ENCODE peak calls at places on chromosomes 16 and 17, in seven cellular contexts. One of them, this sample, is unnamed.

GRCh38 chr17:27848941-27849340 is 44.2 kb downstream of the LYRM9 start:
- DNase-seq in NCI-H187 treated with DMSO at 0.1 percent for 48 hours: peak; percentile 16
- DNase-seq in stimulated activated CD4-positive, alpha-beta T cell treated with anti-CD3 and anti-CD28 coated beads, Interleukin-1b, Interleukin-23, amount 100 ng/mL, for 1 hour: no peak
- DNase-seq in heart right ventricle: no peak
- DNase-seq in neural progenitor cell: no peak
- DNase-seq in D341Med: no peak
- DNase-seq in astrocyte of the spinal cord: no peak
- DNase-seq in this sample: peak; percentile 82

GRCh38 chr17:82518826-82519810 is at the start of gene FOXK2:
- DNase-seq in astrocyte of the spinal cord: peak; percentile 95
- DNase-seq in stimulated activated CD4-positive, alpha-beta T cell treated with anti-CD3 and anti-CD28 coated beads, Interleukin-1b, Interleukin-23, amount 100 ng/mL, for 1 hour: peak; percentile 89
- DNase-seq in heart right ventricle: peak; percentile 91
- DNase-seq in NCI-H187 treated with DMSO at 0.1 percent for 48 hours: no peak
- DNase-seq in D341Med: peak; percentile 100
- DNase-seq in neural progenitor cell: peak; percentile 97
- DNase-seq in this sample: peak; percentile 96

GRCh38 chr16:51133130-51133529 is 17.9 kb downstream of the SALL1 start:
- DNase-seq in NCI-H187 treated with DMSO at 0.1 percent for 48 hours: no peak
- DNase-seq in astrocyte of the spinal cord: no peak
- DNase-seq in heart right ventricle: no peak
- DNase-seq in D341Med: no peak
- DNase-seq in stimulated activated CD4-positive, alpha-beta T cell treated with anti-CD3 and anti-CD28 coated beads, Interleukin-1b, Interleukin-23, amount 100 ng/mL, for 1 hour: no peak
- DNase-seq in neural progenitor cell: no peak
- DNase-seq in this sample: peak; percentile 50

GRCh38 chr16:84307209-84307954 is 12.7 kb downstream of the WFDC1 start:
- DNase-seq in neural progenitor cell: no peak
- DNase-seq in astrocyte of the spinal cord: no peak
- DNase-seq in D341Med: peak; percentile 58
- DNase-seq in heart right ventricle: no peak
- DNase-seq in stimulated activated CD4-positive, alpha-beta T cell treated with anti-CD3 and anti-CD28 coated beads, Interleukin-1b, Interleukin-23, amount 100 ng/mL, for 1 hour: no peak
- DNase-seq in NCI-H187 treated with DMSO at 0.1 percent for 48 hours: no peak
- DNase-seq in this sample: peak; percentile 95

GRCh38 chr17:61713035-61713434 is 122.0 kb upstream of the NACA2 start:
- DNase-seq in D341Med: no peak
- DNase-seq in heart right ventricle: no peak
- DNase-seq in astrocyte of the spinal cord: no peak
- DNase-seq in NCI-H187 treated with DMSO at 0.1 percent for 48 hours: no peak
- DNase-seq in stimulated activated CD4-positive, alpha-beta T cell treated with anti-CD3 and anti-CD28 coated beads, Interleukin-1b, Interleukin-23, amount 100 ng/mL, for 1 hour: no peak
- DNase-seq in neural progenitor cell: no peak
- DNase-seq in this sample: no peak

GRCh38 chr16:57842606-57843005 is 40.3 kb upstream of the KIFC3 start:
- DNase-seq in neural progenitor cell: no peak
- DNase-seq in astrocyte of the spinal cord: no peak
- DNase-seq in D341Med: no peak
- DNase-seq in heart right ventricle: no peak
- DNase-seq in stimulated activated CD4-positive, alpha-beta T cell treated with anti-CD3 and anti-CD28 coated beads, Interleukin-1b, Interleukin-23, amount 100 ng/mL, for 1 hour: no peak
- DNase-seq in NCI-H187 treated with DMSO at 0.1 percent for 48 hours: no peak
- DNase-seq in this sample: no peak

GRCh38 chr17:27529230-27529796 is 73.1 kb downstream of the KSR1 start:
- DNase-seq in astrocyte of the spinal cord: peak; percentile 62
- DNase-seq in neural progenitor cell: no peak
- DNase-seq in stimulated activated CD4-positive, alpha-beta T cell treated with anti-CD3 and anti-CD28 coated beads, Interleukin-1b, Interleukin-23, amount 100 ng/mL, for 1 hour: no peak
- DNase-seq in D341Med: peak; percentile 84
- DNase-seq in heart right ventricle: no peak
- DNase-seq in NCI-H187 treated with DMSO at 0.1 percent for 48 hours: no peak
- DNase-seq in this sample: peak; percentile 29

GRCh38 chr17:60167095-60167741 is 17.4 kb downstream of the CA4 start:
- DNase-seq in stimulated activated CD4-positive, alpha-beta T cell treated with anti-CD3 and anti-CD28 coated beads, Interleukin-1b, Interleukin-23, amount 100 ng/mL, for 1 hour: no peak
- DNase-seq in astrocyte of the spinal cord: no peak
- DNase-seq in NCI-H187 treated with DMSO at 0.1 percent for 48 hours: no peak
- DNase-seq in D341Med: no peak
- DNase-seq in neural progenitor cell: no peak
- DNase-seq in heart right ventricle: no peak
- DNase-seq in this sample: no peak

GRCh38 chr17:61421460-61421859 is 21.8 kb downstream of the TBX2 start:
- DNase-seq in stimulated activated CD4-positive, alpha-beta T cell treated with anti-CD3 and anti-CD28 coated beads, Interleukin-1b, Interleukin-23, amount 100 ng/mL, for 1 hour: no peak
- DNase-seq in neural progenitor cell: no peak
- DNase-seq in heart right ventricle: no peak
- DNase-seq in D341Med: no peak
- DNase-seq in astrocyte of the spinal cord: no peak
- DNase-seq in NCI-H187 treated with DMSO at 0.1 percent for 48 hours: no peak
- DNase-seq in this sample: no peak

GRCh38 chr16:87129771-87130170 is 187.4 kb downstream of the C16orf95 start:
- DNase-seq in astrocyte of the spinal cord: peak; percentile 77
- DNase-seq in stimulated activated CD4-positive, alpha-beta T cell treated with anti-CD3 and anti-CD28 coated beads, Interleukin-1b, Interleukin-23, amount 100 ng/mL, for 1 hour: no peak
- DNase-seq in heart right ventricle: no peak
- DNase-seq in neural progenitor cell: no peak
- DNase-seq in D341Med: no peak
- DNase-seq in NCI-H187 treated with DMSO at 0.1 percent for 48 hours: no peak
- DNase-seq in this sample: no peak

GRCh38 chr17:77793146-77793887 is 165.2 kb upstream of the TNRC6C start:
- DNase-seq in heart right ventricle: no peak
- DNase-seq in stimulated activated CD4-positive, alpha-beta T cell treated with anti-CD3 and anti-CD28 coated beads, Interleukin-1b, Interleukin-23, amount 100 ng/mL, for 1 hour: no peak
- DNase-seq in neural progenitor cell: peak; percentile 41
- DNase-seq in astrocyte of the spinal cord: no peak
- DNase-seq in NCI-H187 treated with DMSO at 0.1 percent for 48 hours: no peak
- DNase-seq in D341Med: no peak
- DNase-seq in this sample: no peak

GRCh38 chr16:5412721-5413120 is 315.1 kb upstream of the EEF2KMT start:
- DNase-seq in astrocyte of the spinal cord: no peak
- DNase-seq in D341Med: no peak
- DNase-seq in NCI-H187 treated with DMSO at 0.1 percent for 48 hours: no peak
- DNase-seq in heart right ventricle: no peak
- DNase-seq in stimulated activated CD4-positive, alpha-beta T cell treated with anti-CD3 and anti-CD28 coated beads, Interleukin-1b, Interleukin-23, amount 100 ng/mL, for 1 hour: no peak
- DNase-seq in neural progenitor cell: peak; percentile 72
- DNase-seq in this sample: no peak

GRCh38 chr16:88973007-88973410 is 4.0 kb downstream of the CBFA2T3 start:
- DNase-seq in D341Med: no peak
- DNase-seq in heart right ventricle: no peak
- DNase-seq in stimulated activated CD4-positive, alpha-beta T cell treated with anti-CD3 and anti-CD28 coated beads, Interleukin-1b, Interleukin-23, amount 100 ng/mL, for 1 hour: no peak
- DNase-seq in astrocyte of the spinal cord: no peak
- DNase-seq in NCI-H187 treated with DMSO at 0.1 percent for 48 hours: no peak
- DNase-seq in neural progenitor cell: peak; percentile 52
- DNase-seq in this sample: no peak

GRCh38 chr17:64152428-64153125 is 22.6 kb upstream of the ERN1 start:
- DNase-seq in astrocyte of the spinal cord: no peak
- DNase-seq in neural progenitor cell: no peak
- DNase-seq in D341Med: no peak
- DNase-seq in heart right ventricle: peak; percentile 43
- DNase-seq in stimulated activated CD4-positive, alpha-beta T cell treated with anti-CD3 and anti-CD28 coated beads, Interleukin-1b, Interleukin-23, amount 100 ng/mL, for 1 hour: no peak
- DNase-seq in NCI-H187 treated with DMSO at 0.1 percent for 48 hours: no peak
- DNase-seq in this sample: peak; percentile 90

GRCh38 chr16:68362952-68363846 is 52.4 kb downstream of the PRMT7 start:
- DNase-seq in astrocyte of the spinal cord: no peak
- DNase-seq in heart right ventricle: no peak
- DNase-seq in stimulated activated CD4-positive, alpha-beta T cell treated with anti-CD3 and anti-CD28 coated beads, Interleukin-1b, Interleukin-23, amount 100 ng/mL, for 1 hour: no peak
- DNase-seq in neural progenitor cell: no peak
- DNase-seq in NCI-H187 treated with DMSO at 0.1 percent for 48 hours: no peak
- DNase-seq in D341Med: no peak
- DNase-seq in this sample: no peak

GRCh38 chr17:67461876-67462275 is 84.8 kb downstream of the PITPNC1 start:
- DNase-seq in neural progenitor cell: no peak
- DNase-seq in astrocyte of the spinal cord: no peak
- DNase-seq in D341Med: no peak
- DNase-seq in NCI-H187 treated with DMSO at 0.1 percent for 48 hours: no peak
- DNase-seq in stimulated activated CD4-positive, alpha-beta T cell treated with anti-CD3 and anti-CD28 coated beads, Interleukin-1b, Interleukin-23, amount 100 ng/mL, for 1 hour: no peak
- DNase-seq in heart right ventricle: no peak
- DNase-seq in this sample: no peak

GRCh38 chr17:62807812-62808575 is at the start of gene MARCHF10:
- DNase-seq in heart right ventricle: no peak
- DNase-seq in NCI-H187 treated with DMSO at 0.1 percent for 48 hours: no peak
- DNase-seq in neural progenitor cell: peak; percentile 79
- DNase-seq in stimulated activated CD4-positive, alpha-beta T cell treated with anti-CD3 and anti-CD28 coated beads, Interleukin-1b, Interleukin-23, amount 100 ng/mL, for 1 hour: no peak
- DNase-seq in D341Med: peak; percentile 52
- DNase-seq in astrocyte of the spinal cord: no peak
- DNase-seq in this sample: peak; percentile 48

GRCh38 chr16:54903047-54903446 is 27.6 kb upstream of the IRX5 start:
- DNase-seq in D341Med: no peak
- DNase-seq in stimulated activated CD4-positive, alpha-beta T cell treated with anti-CD3 and anti-CD28 coated beads, Interleukin-1b, Interleukin-23, amount 100 ng/mL, for 1 hour: no peak
- DNase-seq in neural progenitor cell: no peak
- DNase-seq in astrocyte of the spinal cord: no peak
- DNase-seq in NCI-H187 treated with DMSO at 0.1 percent for 48 hours: no peak
- DNase-seq in heart right ventricle: no peak
- DNase-seq in this sample: no peak

GRCh38 chr16:56657555-56658430 is at the start of gene MT1F:
- DNase-seq in D341Med: peak; percentile 53
- DNase-seq in heart right ventricle: peak; percentile 59
- DNase-seq in NCI-H187 treated with DMSO at 0.1 percent for 48 hours: peak; percentile 13
- DNase-seq in stimulated activated CD4-positive, alpha-beta T cell treated with anti-CD3 and anti-CD28 coated beads, Interleukin-1b, Interleukin-23, amount 100 ng/mL, for 1 hour: peak; percentile 57
- DNase-seq in astrocyte of the spinal cord: no peak
- DNase-seq in neural progenitor cell: peak; percentile 89
- DNase-seq in this sample: peak; percentile 71

GRCh38 chr17:14302421-14303099 is 1.7 kb downstream of the HS3ST3B1 start:
- DNase-seq in heart right ventricle: peak; percentile 77
- DNase-seq in NCI-H187 treated with DMSO at 0.1 percent for 48 hours: no peak
- DNase-seq in astrocyte of the spinal cord: peak; percentile 84
- DNase-seq in stimulated activated CD4-positive, alpha-beta T cell treated with anti-CD3 and anti-CD28 coated beads, Interleukin-1b, Interleukin-23, amount 100 ng/mL, for 1 hour: peak; percentile 63
- DNase-seq in D341Med: peak; percentile 82
- DNase-seq in neural progenitor cell: peak; percentile 95
- DNase-seq in this sample: peak; percentile 88

GRCh38 chr17:10754109-10754508 is 24.3 kb upstream of the TMEM220 start:
- DNase-seq in astrocyte of the spinal cord: no peak
- DNase-seq in NCI-H187 treated with DMSO at 0.1 percent for 48 hours: no peak
- DNase-seq in neural progenitor cell: peak; percentile 76
- DNase-seq in D341Med: peak; percentile 36
- DNase-seq in heart right ventricle: no peak
- DNase-seq in stimulated activated CD4-positive, alpha-beta T cell treated with anti-CD3 and anti-CD28 coated beads, Interleukin-1b, Interleukin-23, amount 100 ng/mL, for 1 hour: no peak
- DNase-seq in this sample: peak; percentile 83

GRCh38 chr16:57502048-57502775 is 15.9 kb upstream of the DOK4 start:
- DNase-seq in heart right ventricle: no peak
- DNase-seq in D341Med: no peak
- DNase-seq in NCI-H187 treated with DMSO at 0.1 percent for 48 hours: no peak
- DNase-seq in stimulated activated CD4-positive, alpha-beta T cell treated with anti-CD3 and anti-CD28 coated beads, Interleukin-1b, Interleukin-23, amount 100 ng/mL, for 1 hour: no peak
- DNase-seq in astrocyte of the spinal cord: no peak
- DNase-seq in neural progenitor cell: no peak
- DNase-seq in this sample: no peak

GRCh38 chr16:72844225-72844920 is 203.6 kb downstream of the ZFHX3 start:
- DNase-seq in D341Med: no peak
- DNase-seq in stimulated activated CD4-positive, alpha-beta T cell treated with anti-CD3 and anti-CD28 coated beads, Interleukin-1b, Interleukin-23, amount 100 ng/mL, for 1 hour: no peak
- DNase-seq in NCI-H187 treated with DMSO at 0.1 percent for 48 hours: no peak
- DNase-seq in heart right ventricle: no peak
- DNase-seq in neural progenitor cell: peak; percentile 43
- DNase-seq in astrocyte of the spinal cord: no peak
- DNase-seq in this sample: no peak

GRCh38 chr17:61942085-61942484 is 14.3 kb upstream of the INTS2 start:
- DNase-seq in D341Med: no peak
- DNase-seq in heart right ventricle: no peak
- DNase-seq in neural progenitor cell: no peak
- DNase-seq in stimulated activated CD4-positive, alpha-beta T cell treated with anti-CD3 and anti-CD28 coated beads, Interleukin-1b, Interleukin-23, amount 100 ng/mL, for 1 hour: no peak
- DNase-seq in astrocyte of the spinal cord: no peak
- DNase-seq in NCI-H187 treated with DMSO at 0.1 percent for 48 hours: no peak
- DNase-seq in this sample: no peak

GRCh38 chr16:65202461-65202860 is 80.6 kb upstream of the CDH11 start:
- DNase-seq in D341Med: no peak
- DNase-seq in neural progenitor cell: no peak
- DNase-seq in NCI-H187 treated with DMSO at 0.1 percent for 48 hours: no peak
- DNase-seq in astrocyte of the spinal cord: peak; percentile 32
- DNase-seq in stimulated activated CD4-positive, alpha-beta T cell treated with anti-CD3 and anti-CD28 coated beads, Interleukin-1b, Interleukin-23, amount 100 ng/mL, for 1 hour: no peak
- DNase-seq in heart right ventricle: no peak
- DNase-seq in this sample: no peak

GRCh38 chr17:58344047-58344790 is 7.8 kb downstream of the SUPT4H1 start:
- DNase-seq in heart right ventricle: no peak
- DNase-seq in astrocyte of the spinal cord: no peak
- DNase-seq in D341Med: no peak
- DNase-seq in NCI-H187 treated with DMSO at 0.1 percent for 48 hours: no peak
- DNase-seq in neural progenitor cell: no peak
- DNase-seq in stimulated activated CD4-positive, alpha-beta T cell treated with anti-CD3 and anti-CD28 coated beads, Interleukin-1b, Interleukin-23, amount 100 ng/mL, for 1 hour: no peak
- DNase-seq in this sample: no peak

GRCh38 chr17:81057079-81057730 is 22.3 kb downstream of the BAIAP2 start:
- DNase-seq in NCI-H187 treated with DMSO at 0.1 percent for 48 hours: peak; percentile 36
- DNase-seq in astrocyte of the spinal cord: peak; percentile 38
- DNase-seq in heart right ventricle: no peak
- DNase-seq in D341Med: peak; percentile 88
- DNase-seq in neural progenitor cell: peak; percentile 43
- DNase-seq in stimulated activated CD4-positive, alpha-beta T cell treated with anti-CD3 and anti-CD28 coated beads, Interleukin-1b, Interleukin-23, amount 100 ng/mL, for 1 hour: no peak
- DNase-seq in this sample: peak; percentile 70

This sample was measured in NCI-H82.